ENCODE peak calls at places on chromosomes 1 and 21, in seven cellular contexts. One of them, this sample, is unnamed.
A peak's percentile ranks its signal among the peaks of the same experiment; 100 is the strongest.

GRCh38 chr1:176801553-176802020 is 338.6 kb downstream of the PAPPA2 start:
- DNase-seq in stimulated activated CD4-positive, alpha-beta T cell treated with anti-CD3 and anti-CD28 coated beads, TNF-alpha, amount 100 ng/mL, for 1 hour: no peak
- DNase-seq in activated CD8-positive, alpha-beta memory T cell treated with anti-CD3 and anti-CD28 coated beads, Interleukin-2, amount 50 U/mL, for 48 hours: no peak
- DNase-seq in fibroblast of pulmonary artery: no peak
- DNase-seq in iPS DF 6.9: no peak
- DNase-seq in C1 segment of cervical spinal cord: no peak
- DNase-seq in activated naive CD8-positive, alpha-beta T cell treated with anti-CD3 and anti-CD28 coated beads for 36 hours: no peak
- DNase-seq in this sample: no peak

GRCh38 chr1:15525043-15525958 is 1.3 kb upstream of the CASP9 start:
- DNase-seq in stimulated activated CD4-positive, alpha-beta T cell treated with anti-CD3 and anti-CD28 coated beads, TNF-alpha, amount 100 ng/mL, for 1 hour: no peak
- DNase-seq in activated CD8-positive, alpha-beta memory T cell treated with anti-CD3 and anti-CD28 coated beads, Interleukin-2, amount 50 U/mL, for 48 hours: no peak
- DNase-seq in fibroblast of pulmonary artery: no peak
- DNase-seq in iPS DF 6.9: no peak
- DNase-seq in C1 segment of cervical spinal cord: no peak
- DNase-seq in activated naive CD8-positive, alpha-beta T cell treated with anti-CD3 and anti-CD28 coated beads for 36 hours: peak; percentile 99
- DNase-seq in this sample: no peak

GRCh38 chr1:231420959-231421615 is 1.0 kb downstream of the EGLN1 start:
- DNase-seq in stimulated activated CD4-positive, alpha-beta T cell treated with anti-CD3 and anti-CD28 coated beads, TNF-alpha, amount 100 ng/mL, for 1 hour: no peak
- DNase-seq in activated CD8-positive, alpha-beta memory T cell treated with anti-CD3 and anti-CD28 coated beads, Interleukin-2, amount 50 U/mL, for 48 hours: peak; percentile 72
- DNase-seq in fibroblast of pulmonary artery: peak; percentile 48
- DNase-seq in iPS DF 6.9: no peak
- DNase-seq in C1 segment of cervical spinal cord: peak; percentile 52
- DNase-seq in activated naive CD8-positive, alpha-beta T cell treated with anti-CD3 and anti-CD28 coated beads for 36 hours: peak; percentile 55
- DNase-seq in this sample: peak; percentile 28

GRCh38 chr1:74316302-74316701 is 81.1 kb downstream of the TNNI3K start:
- DNase-seq in stimulated activated CD4-positive, alpha-beta T cell treated with anti-CD3 and anti-CD28 coated beads, TNF-alpha, amount 100 ng/mL, for 1 hour: no peak
- DNase-seq in activated CD8-positive, alpha-beta memory T cell treated with anti-CD3 and anti-CD28 coated beads, Interleukin-2, amount 50 U/mL, for 48 hours: no peak
- DNase-seq in fibroblast of pulmonary artery: no peak
- DNase-seq in iPS DF 6.9: no peak
- DNase-seq in C1 segment of cervical spinal cord: no peak
- DNase-seq in activated naive CD8-positive, alpha-beta T cell treated with anti-CD3 and anti-CD28 coated beads for 36 hours: no peak
- DNase-seq in this sample: no peak

GRCh38 chr1:197595244-197595904 is 179.9 kb downstream of the DENND1B start:
- DNase-seq in stimulated activated CD4-positive, alpha-beta T cell treated with anti-CD3 and anti-CD28 coated beads, TNF-alpha, amount 100 ng/mL, for 1 hour: no peak
- DNase-seq in activated CD8-positive, alpha-beta memory T cell treated with anti-CD3 and anti-CD28 coated beads, Interleukin-2, amount 50 U/mL, for 48 hours: no peak
- DNase-seq in fibroblast of pulmonary artery: no peak
- DNase-seq in iPS DF 6.9: no peak
- DNase-seq in C1 segment of cervical spinal cord: no peak
- DNase-seq in activated naive CD8-positive, alpha-beta T cell treated with anti-CD3 and anti-CD28 coated beads for 36 hours: no peak
- DNase-seq in this sample: no peak

GRCh38 chr1:91325456-91325855 is 79.2 kb downstream of the HFM1 start:
- DNase-seq in stimulated activated CD4-positive, alpha-beta T cell treated with anti-CD3 and anti-CD28 coated beads, TNF-alpha, amount 100 ng/mL, for 1 hour: no peak
- DNase-seq in activated CD8-positive, alpha-beta memory T cell treated with anti-CD3 and anti-CD28 coated beads, Interleukin-2, amount 50 U/mL, for 48 hours: no peak
- DNase-seq in fibroblast of pulmonary artery: no peak
- DNase-seq in iPS DF 6.9: no peak
- DNase-seq in C1 segment of cervical spinal cord: no peak
- DNase-seq in activated naive CD8-positive, alpha-beta T cell treated with anti-CD3 and anti-CD28 coated beads for 36 hours: no peak
- DNase-seq in this sample: no peak

GRCh38 chr1:108119500-108119899 is 80.6 kb downstream of the SLC25A24 start:
- DNase-seq in stimulated activated CD4-positive, alpha-beta T cell treated with anti-CD3 and anti-CD28 coated beads, TNF-alpha, amount 100 ng/mL, for 1 hour: no peak
- DNase-seq in activated CD8-positive, alpha-beta memory T cell treated with anti-CD3 and anti-CD28 coated beads, Interleukin-2, amount 50 U/mL, for 48 hours: no peak
- DNase-seq in fibroblast of pulmonary artery: no peak
- DNase-seq in iPS DF 6.9: no peak
- DNase-seq in C1 segment of cervical spinal cord: no peak
- DNase-seq in activated naive CD8-positive, alpha-beta T cell treated with anti-CD3 and anti-CD28 coated beads for 36 hours: no peak
- DNase-seq in this sample: no peak

GRCh38 chr1:203871114-203871875 is 9.9 kb downstream of the SNRPE start:
- DNase-seq in stimulated activated CD4-positive, alpha-beta T cell treated with anti-CD3 and anti-CD28 coated beads, TNF-alpha, amount 100 ng/mL, for 1 hour: no peak
- DNase-seq in activated CD8-positive, alpha-beta memory T cell treated with anti-CD3 and anti-CD28 coated beads, Interleukin-2, amount 50 U/mL, for 48 hours: no peak
- DNase-seq in fibroblast of pulmonary artery: peak; percentile 89
- DNase-seq in iPS DF 6.9: peak; percentile 11
- DNase-seq in C1 segment of cervical spinal cord: peak; percentile 36
- DNase-seq in activated naive CD8-positive, alpha-beta T cell treated with anti-CD3 and anti-CD28 coated beads for 36 hours: peak; percentile 14
- DNase-seq in this sample: peak; percentile 79

GRCh38 chr1:205438213-205439158 is 16.6 kb upstream of the LEMD1 start:
- DNase-seq in stimulated activated CD4-positive, alpha-beta T cell treated with anti-CD3 and anti-CD28 coated beads, TNF-alpha, amount 100 ng/mL, for 1 hour: no peak
- DNase-seq in activated CD8-positive, alpha-beta memory T cell treated with anti-CD3 and anti-CD28 coated beads, Interleukin-2, amount 50 U/mL, for 48 hours: no peak
- DNase-seq in fibroblast of pulmonary artery: peak; percentile 88
- DNase-seq in iPS DF 6.9: no peak
- DNase-seq in C1 segment of cervical spinal cord: peak; percentile 29
- DNase-seq in activated naive CD8-positive, alpha-beta T cell treated with anti-CD3 and anti-CD28 coated beads for 36 hours: no peak
- DNase-seq in this sample: peak; percentile 68

GRCh38 chr1:211133393-211133840 is 531 bp downstream of the KCNH1 start:
- DNase-seq in stimulated activated CD4-positive, alpha-beta T cell treated with anti-CD3 and anti-CD28 coated beads, TNF-alpha, amount 100 ng/mL, for 1 hour: no peak
- DNase-seq in activated CD8-positive, alpha-beta memory T cell treated with anti-CD3 and anti-CD28 coated beads, Interleukin-2, amount 50 U/mL, for 48 hours: no peak
- DNase-seq in fibroblast of pulmonary artery: no peak
- DNase-seq in iPS DF 6.9: no peak
- DNase-seq in C1 segment of cervical spinal cord: peak; percentile 53
- DNase-seq in activated naive CD8-positive, alpha-beta T cell treated with anti-CD3 and anti-CD28 coated beads for 36 hours: no peak
- DNase-seq in this sample: peak; percentile 38

GRCh38 chr1:156668801-156669637 is 8.2 kb downstream of the NES start:
- DNase-seq in stimulated activated CD4-positive, alpha-beta T cell treated with anti-CD3 and anti-CD28 coated beads, TNF-alpha, amount 100 ng/mL, for 1 hour: no peak
- DNase-seq in activated CD8-positive, alpha-beta memory T cell treated with anti-CD3 and anti-CD28 coated beads, Interleukin-2, amount 50 U/mL, for 48 hours: no peak
- DNase-seq in fibroblast of pulmonary artery: no peak
- DNase-seq in iPS DF 6.9: no peak
- DNase-seq in C1 segment of cervical spinal cord: no peak
- DNase-seq in activated naive CD8-positive, alpha-beta T cell treated with anti-CD3 and anti-CD28 coated beads for 36 hours: no peak
- DNase-seq in this sample: no peak

GRCh38 chr1:58584082-58584895 is 7.2 kb upstream of the TACSTD2 start:
- DNase-seq in stimulated activated CD4-positive, alpha-beta T cell treated with anti-CD3 and anti-CD28 coated beads, TNF-alpha, amount 100 ng/mL, for 1 hour: no peak
- DNase-seq in activated CD8-positive, alpha-beta memory T cell treated with anti-CD3 and anti-CD28 coated beads, Interleukin-2, amount 50 U/mL, for 48 hours: no peak
- DNase-seq in fibroblast of pulmonary artery: peak; percentile 97
- DNase-seq in iPS DF 6.9: no peak
- DNase-seq in C1 segment of cervical spinal cord: no peak
- DNase-seq in activated naive CD8-positive, alpha-beta T cell treated with anti-CD3 and anti-CD28 coated beads for 36 hours: no peak
- DNase-seq in this sample: no peak

GRCh38 chr1:6602669-6603423 is at the start of gene KLHL21:
- DNase-seq in stimulated activated CD4-positive, alpha-beta T cell treated with anti-CD3 and anti-CD28 coated beads, TNF-alpha, amount 100 ng/mL, for 1 hour: peak; percentile 76
- DNase-seq in activated CD8-positive, alpha-beta memory T cell treated with anti-CD3 and anti-CD28 coated beads, Interleukin-2, amount 50 U/mL, for 48 hours: peak; percentile 94
- DNase-seq in fibroblast of pulmonary artery: peak; percentile 89
- DNase-seq in iPS DF 6.9: no peak
- DNase-seq in C1 segment of cervical spinal cord: peak; percentile 87
- DNase-seq in activated naive CD8-positive, alpha-beta T cell treated with anti-CD3 and anti-CD28 coated beads for 36 hours: peak; percentile 96
- DNase-seq in this sample: peak; percentile 92

GRCh38 chr1:246798606-246799496 is 74.6 kb downstream of the SCCPDH start:
- DNase-seq in stimulated activated CD4-positive, alpha-beta T cell treated with anti-CD3 and anti-CD28 coated beads, TNF-alpha, amount 100 ng/mL, for 1 hour: no peak
- DNase-seq in activated CD8-positive, alpha-beta memory T cell treated with anti-CD3 and anti-CD28 coated beads, Interleukin-2, amount 50 U/mL, for 48 hours: no peak
- DNase-seq in fibroblast of pulmonary artery: no peak
- DNase-seq in iPS DF 6.9: no peak
- DNase-seq in C1 segment of cervical spinal cord: no peak
- DNase-seq in activated naive CD8-positive, alpha-beta T cell treated with anti-CD3 and anti-CD28 coated beads for 36 hours: no peak
- DNase-seq in this sample: no peak

GRCh38 chr1:158972841-158973240 is 36.9 kb upstream of the IFI16 start:
- DNase-seq in stimulated activated CD4-positive, alpha-beta T cell treated with anti-CD3 and anti-CD28 coated beads, TNF-alpha, amount 100 ng/mL, for 1 hour: no peak
- DNase-seq in activated CD8-positive, alpha-beta memory T cell treated with anti-CD3 and anti-CD28 coated beads, Interleukin-2, amount 50 U/mL, for 48 hours: no peak
- DNase-seq in fibroblast of pulmonary artery: peak; percentile 14
- DNase-seq in iPS DF 6.9: no peak
- DNase-seq in C1 segment of cervical spinal cord: no peak
- DNase-seq in activated naive CD8-positive, alpha-beta T cell treated with anti-CD3 and anti-CD28 coated beads for 36 hours: no peak
- DNase-seq in this sample: no peak

GRCh38 chr1:167447521-167448136 is 70.7 kb downstream of the CD247 start:
- DNase-seq in stimulated activated CD4-positive, alpha-beta T cell treated with anti-CD3 and anti-CD28 coated beads, TNF-alpha, amount 100 ng/mL, for 1 hour: peak; percentile 41
- DNase-seq in activated CD8-positive, alpha-beta memory T cell treated with anti-CD3 and anti-CD28 coated beads, Interleukin-2, amount 50 U/mL, for 48 hours: peak; percentile 78
- DNase-seq in fibroblast of pulmonary artery: no peak
- DNase-seq in iPS DF 6.9: no peak
- DNase-seq in C1 segment of cervical spinal cord: no peak
- DNase-seq in activated naive CD8-positive, alpha-beta T cell treated with anti-CD3 and anti-CD28 coated beads for 36 hours: peak; percentile 78
- DNase-seq in this sample: no peak

GRCh38 chr1:71228236-71228635 is 147.4 kb upstream of the ZRANB2 start:
- DNase-seq in stimulated activated CD4-positive, alpha-beta T cell treated with anti-CD3 and anti-CD28 coated beads, TNF-alpha, amount 100 ng/mL, for 1 hour: no peak
- DNase-seq in activated CD8-positive, alpha-beta memory T cell treated with anti-CD3 and anti-CD28 coated beads, Interleukin-2, amount 50 U/mL, for 48 hours: no peak
- DNase-seq in fibroblast of pulmonary artery: no peak
- DNase-seq in iPS DF 6.9: no peak
- DNase-seq in C1 segment of cervical spinal cord: no peak
- DNase-seq in activated naive CD8-positive, alpha-beta T cell treated with anti-CD3 and anti-CD28 coated beads for 36 hours: no peak
- DNase-seq in this sample: no peak

GRCh38 chr1:214296860-214297699 is 16.1 kb downstream of the SMYD2 start:
- DNase-seq in stimulated activated CD4-positive, alpha-beta T cell treated with anti-CD3 and anti-CD28 coated beads, TNF-alpha, amount 100 ng/mL, for 1 hour: no peak
- DNase-seq in activated CD8-positive, alpha-beta memory T cell treated with anti-CD3 and anti-CD28 coated beads, Interleukin-2, amount 50 U/mL, for 48 hours: no peak
- DNase-seq in fibroblast of pulmonary artery: no peak
- DNase-seq in iPS DF 6.9: no peak
- DNase-seq in C1 segment of cervical spinal cord: no peak
- DNase-seq in activated naive CD8-positive, alpha-beta T cell treated with anti-CD3 and anti-CD28 coated beads for 36 hours: no peak
- DNase-seq in this sample: no peak

GRCh38 chr21:46080171-46081021 is 17.5 kb upstream of the COL6A2 start:
- DNase-seq in stimulated activated CD4-positive, alpha-beta T cell treated with anti-CD3 and anti-CD28 coated beads, TNF-alpha, amount 100 ng/mL, for 1 hour: no peak
- DNase-seq in activated CD8-positive, alpha-beta memory T cell treated with anti-CD3 and anti-CD28 coated beads, Interleukin-2, amount 50 U/mL, for 48 hours: peak; percentile 47
- DNase-seq in fibroblast of pulmonary artery: no peak
- DNase-seq in iPS DF 6.9: no peak
- DNase-seq in C1 segment of cervical spinal cord: peak; percentile 19
- DNase-seq in activated naive CD8-positive, alpha-beta T cell treated with anti-CD3 and anti-CD28 coated beads for 36 hours: no peak
- DNase-seq in this sample: no peak

GRCh38 chr1:94479682-94480081 is 61.5 kb downstream of the ABCD3 start:
- DNase-seq in stimulated activated CD4-positive, alpha-beta T cell treated with anti-CD3 and anti-CD28 coated beads, TNF-alpha, amount 100 ng/mL, for 1 hour: no peak
- DNase-seq in activated CD8-positive, alpha-beta memory T cell treated with anti-CD3 and anti-CD28 coated beads, Interleukin-2, amount 50 U/mL, for 48 hours: no peak
- DNase-seq in fibroblast of pulmonary artery: no peak
- DNase-seq in iPS DF 6.9: no peak
- DNase-seq in C1 segment of cervical spinal cord: no peak
- DNase-seq in activated naive CD8-positive, alpha-beta T cell treated with anti-CD3 and anti-CD28 coated beads for 36 hours: no peak
- DNase-seq in this sample: no peak

GRCh38 chr1:221165331-221166161 is 286.3 kb downstream of the HLX start:
- DNase-seq in stimulated activated CD4-positive, alpha-beta T cell treated with anti-CD3 and anti-CD28 coated beads, TNF-alpha, amount 100 ng/mL, for 1 hour: no peak
- DNase-seq in activated CD8-positive, alpha-beta memory T cell treated with anti-CD3 and anti-CD28 coated beads, Interleukin-2, amount 50 U/mL, for 48 hours: no peak
- DNase-seq in fibroblast of pulmonary artery: peak; percentile 23
- DNase-seq in iPS DF 6.9: no peak
- DNase-seq in C1 segment of cervical spinal cord: no peak
- DNase-seq in activated naive CD8-positive, alpha-beta T cell treated with anti-CD3 and anti-CD28 coated beads for 36 hours: no peak
- DNase-seq in this sample: no peak

GRCh38 chr1:81679972-81680371 is 120.8 kb upstream of the ADGRL2 start:
- DNase-seq in stimulated activated CD4-positive, alpha-beta T cell treated with anti-CD3 and anti-CD28 coated beads, TNF-alpha, amount 100 ng/mL, for 1 hour: no peak
- DNase-seq in activated CD8-positive, alpha-beta memory T cell treated with anti-CD3 and anti-CD28 coated beads, Interleukin-2, amount 50 U/mL, for 48 hours: no peak
- DNase-seq in fibroblast of pulmonary artery: peak; percentile 93
- DNase-seq in iPS DF 6.9: no peak
- DNase-seq in C1 segment of cervical spinal cord: no peak
- DNase-seq in activated naive CD8-positive, alpha-beta T cell treated with anti-CD3 and anti-CD28 coated beads for 36 hours: no peak
- DNase-seq in this sample: no peak

GRCh38 chr1:98157524-98158293 is 236.9 kb upstream of the DPYD start:
- DNase-seq in stimulated activated CD4-positive, alpha-beta T cell treated with anti-CD3 and anti-CD28 coated beads, TNF-alpha, amount 100 ng/mL, for 1 hour: no peak
- DNase-seq in activated CD8-positive, alpha-beta memory T cell treated with anti-CD3 and anti-CD28 coated beads, Interleukin-2, amount 50 U/mL, for 48 hours: no peak
- DNase-seq in fibroblast of pulmonary artery: peak; percentile 40
- DNase-seq in iPS DF 6.9: no peak
- DNase-seq in C1 segment of cervical spinal cord: no peak
- DNase-seq in activated naive CD8-positive, alpha-beta T cell treated with anti-CD3 and anti-CD28 coated beads for 36 hours: no peak
- DNase-seq in this sample: no peak

GRCh38 chr1:68961143-68961542 is 464.3 kb upstream of the DEPDC1 start:
- DNase-seq in stimulated activated CD4-positive, alpha-beta T cell treated with anti-CD3 and anti-CD28 coated beads, TNF-alpha, amount 100 ng/mL, for 1 hour: no peak
- DNase-seq in activated CD8-positive, alpha-beta memory T cell treated with anti-CD3 and anti-CD28 coated beads, Interleukin-2, amount 50 U/mL, for 48 hours: no peak
- DNase-seq in fibroblast of pulmonary artery: no peak
- DNase-seq in iPS DF 6.9: no peak
- DNase-seq in C1 segment of cervical spinal cord: no peak
- DNase-seq in activated naive CD8-positive, alpha-beta T cell treated with anti-CD3 and anti-CD28 coated beads for 36 hours: no peak
- DNase-seq in this sample: no peak

GRCh38 chr1:17369466-17369865 is 2.5 kb upstream of the PADI6 start:
- DNase-seq in stimulated activated CD4-positive, alpha-beta T cell treated with anti-CD3 and anti-CD28 coated beads, TNF-alpha, amount 100 ng/mL, for 1 hour: no peak
- DNase-seq in activated CD8-positive, alpha-beta memory T cell treated with anti-CD3 and anti-CD28 coated beads, Interleukin-2, amount 50 U/mL, for 48 hours: no peak
- DNase-seq in fibroblast of pulmonary artery: peak; percentile 3
- DNase-seq in iPS DF 6.9: no peak
- DNase-seq in C1 segment of cervical spinal cord: no peak
- DNase-seq in activated naive CD8-positive, alpha-beta T cell treated with anti-CD3 and anti-CD28 coated beads for 36 hours: no peak
- DNase-seq in this sample: no peak

GRCh38 chr1:3536796-3537195 is 74.5 kb downstream of the MEGF6 start:
- DNase-seq in stimulated activated CD4-positive, alpha-beta T cell treated with anti-CD3 and anti-CD28 coated beads, TNF-alpha, amount 100 ng/mL, for 1 hour: no peak
- DNase-seq in activated CD8-positive, alpha-beta memory T cell treated with anti-CD3 and anti-CD28 coated beads, Interleukin-2, amount 50 U/mL, for 48 hours: no peak
- DNase-seq in fibroblast of pulmonary artery: no peak
- DNase-seq in iPS DF 6.9: no peak
- DNase-seq in C1 segment of cervical spinal cord: no peak
- DNase-seq in activated naive CD8-positive, alpha-beta T cell treated with anti-CD3 and anti-CD28 coated beads for 36 hours: no peak
- DNase-seq in this sample: no peak

GRCh38 chr1:85166343-85166742 is 34.5 kb downstream of the SYDE2 start:
- DNase-seq in stimulated activated CD4-positive, alpha-beta T cell treated with anti-CD3 and anti-CD28 coated beads, TNF-alpha, amount 100 ng/mL, for 1 hour: no peak
- DNase-seq in activated CD8-positive, alpha-beta memory T cell treated with anti-CD3 and anti-CD28 coated beads, Interleukin-2, amount 50 U/mL, for 48 hours: no peak
- DNase-seq in fibroblast of pulmonary artery: no peak
- DNase-seq in iPS DF 6.9: no peak
- DNase-seq in C1 segment of cervical spinal cord: no peak
- DNase-seq in activated naive CD8-positive, alpha-beta T cell treated with anti-CD3 and anti-CD28 coated beads for 36 hours: no peak
- DNase-seq in this sample: no peak

GRCh38 chr21:44454747-44455523 is at the start of gene LRRC3:
- DNase-seq in stimulated activated CD4-positive, alpha-beta T cell treated with anti-CD3 and anti-CD28 coated beads, TNF-alpha, amount 100 ng/mL, for 1 hour: peak; percentile 50
- DNase-seq in activated CD8-positive, alpha-beta memory T cell treated with anti-CD3 and anti-CD28 coated beads, Interleukin-2, amount 50 U/mL, for 48 hours: peak; percentile 90
- DNase-seq in fibroblast of pulmonary artery: peak; percentile 84
- DNase-seq in iPS DF 6.9: peak; percentile 71
- DNase-seq in C1 segment of cervical spinal cord: no peak
- DNase-seq in activated naive CD8-positive, alpha-beta T cell treated with anti-CD3 and anti-CD28 coated beads for 36 hours: peak; percentile 80
- DNase-seq in this sample: no peak